ENCODE peak calls at places on chromosomes 4 and X, in four cellular contexts. W is NCI-H1694 treated with DMSO at 0.1 percent for 48 hours, P is HS-5, K is skeletal muscle cell. E is an unnamed sample.

GRCh38 chr4:140368686-140369085 is 4.8 kb upstream of the SCOC start:
- DNase-seq in W (no peak), P (no peak), K (no peak), E (no peak)

GRCh38 chr4:16794816-16795445 is 103.5 kb downstream of the LDB2 start:
- DNase-seq in W (no peak), P (peak), K (no peak), E (peak)

GRCh38 chr4:139735381-139736256 is 70.0 kb downstream of the MGST2 start:
- DNase-seq in W (no peak), P (no peak), K (no peak), E (no peak)

GRCh38 chrX:153568612-153569011 is 30.3 kb downstream of the CCNQ start:
- DNase-seq in W (no peak), P (no peak), K (no peak), E (no peak)

GRCh38 chr4:142405021-142405991 is 440.8 kb downstream of the INPP4B start:
- DNase-seq in W (no peak), P (peak), K (no peak), E (no peak)

GRCh38 chr4:56958111-56958517 is 19.3 kb downstream of the NOA1 start:
- DNase-seq in W (peak), P (peak), K (peak), E (no peak)

GRCh38 chr4:59500103-59500502 is 1700.0 kb upstream of the ADGRL3 start:
- DNase-seq in W (no peak), P (no peak), K (no peak), E (no peak)

GRCh38 chrX:40176256-40176978 is 78.7 kb upstream of the BCOR start:
- DNase-seq in W (no peak), P (no peak), K (no peak), E (no peak)

GRCh38 chr4:3388461-3389185 is 53.1 kb upstream of the HGFAC start:
- DNase-seq in W (no peak), P (peak), K (peak), E (peak)

GRCh38 chrX:111083101-111083500 is 12.9 kb upstream of the PAK3 start:
- DNase-seq in W (no peak), P (no peak), K (no peak), E (no peak)

GRCh38 chrX:115259238-115259875 is 25.5 kb upstream of the LRCH2 start:
- DNase-seq in W (no peak), P (no peak), K (no peak), E (no peak)

GRCh38 chrX:136691028-136691809 is 43.3 kb downstream of the CD40LG start:
- DNase-seq in W (no peak), P (no peak), K (no peak), E (no peak)

GRCh38 chr4:144645102-144645469 is 870 bp upstream of the HHIP start:
- DNase-seq in W (no peak), P (no peak), K (no peak), E (no peak)

GRCh38 chr4:139555705-139556070 is 331 bp downstream of the SETD7 start:
- DNase-seq in W (no peak), P (no peak), K (no peak), E (no peak)

E was measured in GM19239.